ENCODE peak calls at places on chromosomes 6 and 20, in ten cellular contexts. V is H1, J is transverse colon, S is ovary, B is A549, Z is suprapubic skin, C is K562, R is tibial nerve, F is esophagus muscularis mucosa, U is sigmoid colon. D is an unnamed sample.

GRCh38 chr6:168299541-168300511 is 19.8 kb downstream of the DACT2 start:
- DNase-seq in J (no peak), S (no peak), B (no peak), F (no peak), R (no peak), V (no peak), Z (no peak), U (no peak), C (no peak), D (no peak)

GRCh38 chr6:116370328-116370716 is 425 bp upstream of the DSE start:
- DNase-seq in F (no peak), B (peak), J (no peak), Z (no peak), C (no peak), R (no peak), V (no peak), U (no peak), S (no peak), D (no peak)

GRCh38 chr6:140567469-140567868 is 1193.0 kb upstream of the CITED2 start:
- DNase-seq in C (no peak), V (no peak), J (no peak), U (no peak), R (no peak), F (no peak), S (no peak), Z (no peak), B (no peak), D (no peak)

GRCh38 chr6:145544031-145544430 is 191.3 kb downstream of the EPM2A start:
- DNase-seq in S (no peak), R (no peak), C (no peak), J (no peak), B (peak), V (no peak), U (no peak), F (no peak), Z (no peak), D (no peak)

GRCh38 chr6:116536216-116536621 is 9.3 kb downstream of the TRAPPC3L start:
- DNase-seq in J (no peak), S (no peak), Z (no peak), V (no peak), B (peak), F (no peak), R (peak), U (no peak), C (peak), D (no peak)

GRCh38 chr6:134161036-134161435 is 108.6 kb upstream of the SLC2A12 start:
- DNase-seq in J (no peak), C (no peak), Z (no peak), S (no peak), B (no peak), U (no peak), F (no peak), R (no peak), V (no peak), D (no peak)

GRCh38 chr6:79280756-79281155 is 46.3 kb upstream of the HMGN3 start:
- DNase-seq in R (no peak), U (no peak), B (no peak), J (no peak), F (no peak), Z (no peak), C (no peak), V (no peak), S (no peak), D (no peak)

GRCh38 chr6:97765480-97765879 is 482.5 kb upstream of the MMS22L start:
- DNase-seq in R (no peak), J (no peak), F (no peak), V (no peak), S (no peak), C (no peak), U (no peak), B (peak), Z (no peak), D (no peak)

GRCh38 chr6:63975685-63976084 is 340.1 kb downstream of the PHF3 start:
- DNase-seq in B (no peak), C (no peak), F (no peak), J (no peak), R (no peak), S (no peak), V (no peak), Z (no peak), U (no peak), D (no peak)

GRCh38 chr20:17215167-17215566 is 11.7 kb upstream of the PCSK2 start:
- DNase-seq in Z (no peak), F (no peak), S (no peak), B (no peak), U (no peak), V (no peak), J (no peak), C (no peak), R (no peak), D (no peak)

GRCh38 chr6:100446115-100446921 is 18.4 kb downstream of the SIM1 start:
- DNase-seq in C (no peak), S (no peak), J (no peak), B (no peak), F (peak), Z (no peak), R (no peak), U (no peak), V (peak), D (no peak)

GRCh38 chr6:34396518-34396917 is 4.0 kb upstream of the NUDT3 start:
- DNase-seq in S (no peak), V (no peak), R (no peak), C (no peak), J (no peak), Z (no peak), F (no peak), B (no peak), U (no peak), D (no peak)

GRCh38 chr20:46246527-46246926 is 61.8 kb downstream of the CDH22 start:
- DNase-seq in U (no peak), V (no peak), J (no peak), C (no peak), S (no peak), Z (no peak), B (no peak), F (no peak), R (no peak), D (no peak)

GRCh38 chr6:161254754-161255253 is 19.1 kb downstream of the AGPAT4 start:
- DNase-seq in B (no peak), Z (no peak), F (no peak), U (no peak), V (no peak), S (peak), R (no peak), C (peak), J (no peak), D (no peak)

GRCh38 chr6:151370509-151371078 is 20.8 kb downstream of the ZBTB2 start:
- DNase-seq in S (no peak), Z (no peak), V (peak), U (no peak), F (no peak), J (no peak), B (peak), C (no peak), R (no peak), D (no peak)

GRCh38 chr6:73234732-73235131 is 9.4 kb upstream of the KHDC1L start:
- DNase-seq in Z (no peak), J (no peak), U (no peak), V (no peak), B (peak), R (no peak), F (no peak), S (no peak), C (no peak), D (no peak)

GRCh38 chr6:82954937-82955577 is 110.6 kb downstream of the UBE3D start:
- DNase-seq in R (no peak), J (no peak), C (no peak), V (no peak), U (no peak), B (no peak), F (no peak), S (no peak), Z (no peak), D (no peak)

GRCh38 chr6:37822851-37823682 is 3.5 kb downstream of the ZFAND3 start:
- DNase-seq in R (no peak), V (no peak), F (no peak), U (no peak), C (peak), S (no peak), Z (no peak), B (no peak), J (peak), D (peak)

GRCh38 chr20:51220293-51220706 is 197.4 kb upstream of the KCNG1 start:
- DNase-seq in V (peak), S (no peak), B (peak), J (peak), C (peak), F (no peak), U (no peak), Z (no peak), R (peak), D (no peak)

GRCh38 chr20:44006126-44006525 is 91.5 kb downstream of the TOX2 start:
- DNase-seq in B (no peak), V (no peak), F (no peak), C (no peak), Z (peak), U (no peak), S (no peak), J (no peak), R (no peak), D (no peak)

GRCh38 chr6:163356324-163356723 is 58.2 kb upstream of the QKI start:
- DNase-seq in C (peak), B (no peak), R (no peak), Z (no peak), S (no peak), F (no peak), V (no peak), J (no peak), U (peak), D (peak)

GRCh38 chr6:50936277-50936681 is 117.6 kb downstream of the TFAP2B start:
- DNase-seq in B (no peak), U (no peak), S (no peak), Z (no peak), J (no peak), F (no peak), C (no peak), V (no peak), R (no peak), D (no peak)

GRCh38 chr20:46119028-46119546 is 973 bp downstream of the CD40 start:
- DNase-seq in J (no peak), R (no peak), F (no peak), C (no peak), B (no peak), S (no peak), U (no peak), V (no peak), Z (peak), D (peak)

GRCh38 chr6:135465307-135465706 is 32.2 kb downstream of the AHI1 start:
- DNase-seq in S (no peak), V (no peak), J (no peak), R (no peak), U (no peak), Z (no peak), F (no peak), C (no peak), B (no peak), D (no peak)

GRCh38 chr6:113495521-113495920 is 361.6 kb upstream of the MARCKS start:
- DNase-seq in U (no peak), F (no peak), S (no peak), C (no peak), Z (no peak), V (no peak), B (no peak), R (no peak), J (no peak), D (no peak)

GRCh38 chr20:45470262-45470931 is 844 bp downstream of the WFDC2 start:
- DNase-seq in V (peak), S (no peak), B (no peak), Z (no peak), C (no peak), J (peak), R (no peak), F (no peak), U (peak), D (peak)

GRCh38 chr6:29589423-29590048 is 4.6 kb downstream of the OR2H2 start:
- DNase-seq in V (peak), J (peak), S (no peak), R (peak), B (peak), C (peak), F (no peak), Z (no peak), U (no peak), D (no peak)

GRCh38 chr20:62420846-62421715 is 6.3 kb downstream of the RBBP8NL start:
- DNase-seq in B (no peak), R (no peak), Z (no peak), F (no peak), S (no peak), J (no peak), V (no peak), U (no peak), C (no peak), D (no peak)
- TF ChIP-seq EP300 in B (no peak), R (no peak), Z (no peak), F (no peak), S (no peak), J (no peak), V (no peak), U (no peak), C (no peak), D (no peak)

GRCh38 chr6:157822221-157823000 is 635 bp upstream of the SNX9 start:
- DNase-seq in R (no peak), J (peak), F (no peak), S (peak), C (no peak), Z (no peak), V (peak), U (no peak), B (peak), D (no peak)

GRCh38 chr6:157823001-157823522 is at the start of gene SNX9:
- DNase-seq in C (peak), S (peak), B (peak), V (peak), J (peak), Z (peak), U (peak), R (peak), F (no peak), D (peak)

GRCh38 chr6:157821342-157822033 is 1.6 kb upstream of the SNX9 start:
- DNase-seq in S (no peak), C (no peak), J (no peak), V (no peak), B (no peak), U (no peak), Z (no peak), R (no peak), F (no peak), D (no peak)

GRCh38 chr6:157825243-157825904 is 2.3 kb downstream of the SNX9 start:
- DNase-seq in R (no peak), S (no peak), J (no peak), C (peak), V (no peak), Z (no peak), U (no peak), F (no peak), B (no peak), D (no peak)

DNA sequence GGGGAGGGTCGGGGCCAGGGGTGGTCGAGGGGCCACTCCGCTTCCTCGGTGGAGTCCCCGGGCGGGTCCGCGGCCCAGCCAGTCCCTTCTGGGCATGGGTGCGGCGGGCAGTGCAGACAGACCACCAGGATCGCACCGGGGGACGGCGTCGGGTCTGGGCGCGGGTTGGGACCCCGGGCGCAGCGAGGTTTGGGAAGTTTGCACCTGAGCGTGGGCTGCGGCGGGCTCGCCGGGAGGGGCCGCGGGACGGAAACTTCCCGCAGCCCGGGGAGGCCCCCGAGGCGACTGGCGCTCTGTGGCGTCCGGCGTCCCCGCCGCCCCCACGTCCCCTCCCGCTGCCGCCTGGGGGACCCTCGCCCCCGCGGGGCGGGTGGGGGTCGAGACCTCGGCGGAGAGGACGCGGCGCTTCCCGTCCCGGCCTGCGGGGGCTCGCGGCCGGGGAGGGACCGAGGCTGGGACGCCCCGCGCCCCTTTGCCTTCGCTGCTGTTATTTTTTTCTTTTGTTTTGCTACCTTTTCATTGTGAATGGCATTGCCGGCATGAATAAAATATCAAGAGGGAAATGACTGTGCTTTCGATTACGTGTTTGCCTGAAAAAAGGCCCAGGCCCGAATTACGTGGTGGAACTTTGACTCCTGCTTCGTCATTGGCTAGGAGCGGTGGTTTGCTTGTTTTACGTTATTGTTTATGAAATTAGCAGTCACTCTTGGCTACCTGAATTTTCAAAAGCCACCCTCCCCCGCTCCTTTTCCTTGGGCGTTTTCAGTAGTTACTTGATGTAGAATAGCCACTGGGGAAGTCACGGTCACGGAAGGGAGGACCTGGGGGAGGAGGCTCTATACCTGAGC is 701 bp downstream of the SNX9 start:
- DNase-seq in B (peak), U (peak), F (no peak), S (peak), R (peak), C (peak), Z (peak), J (peak), V (peak), D (peak)
- TF ChIP-seq POLR2A in B (no peak), U (no peak), F (no peak), S (no peak), R (peak), C (peak), Z (no peak), J (peak), V (no peak), D (no peak)

GRCh38 chr6:10309826-10310405 is 105.0 kb downstream of the TFAP2A start:
- DNase-seq in V (no peak), Z (no peak), U (no peak), S (no peak), C (no peak), B (no peak), R (no peak), J (no peak), F (no peak), D (no peak)
- TF ChIP-seq EP300 in V (no peak), Z (no peak), U (no peak), S (no peak), C (no peak), B (no peak), R (no peak), J (no peak), F (no peak), D (no peak)

GRCh38 chr6:90297124-90297865 is 652 bp upstream of the BACH2 start:
- DNase-seq in S (no peak), B (no peak), C (no peak), V (no peak), U (no peak), J (no peak), R (no peak), Z (no peak), F (no peak), D (no peak)

GRCh38 chr6:90295854-90296345 is 743 bp downstream of the BACH2 start:
- DNase-seq in R (peak), B (peak), J (peak), F (no peak), S (peak), V (peak), U (peak), Z (peak), C (peak), D (peak)

GRCh38 chr6:90297866-90298381 is 1.3 kb upstream of the BACH2 start:
- DNase-seq in U (no peak), B (no peak), C (no peak), J (no peak), V (no peak), F (no peak), R (no peak), Z (no peak), S (peak), D (no peak)

GRCh38 chr6:90294989-90295853 is 1.4 kb downstream of the BACH2 start:
- DNase-seq in B (peak), J (peak), V (no peak), F (no peak), S (peak), C (peak), U (peak), Z (no peak), R (no peak), D (peak)

GRCh38 chr6:90296346-90297123 is at the start of gene BACH2:
- DNase-seq in S (peak), R (peak), Z (peak), B (peak), U (peak), F (peak), J (peak), V (peak), C (peak), D (peak)
- TF ChIP-seq POLR2A in S (peak), R (peak), Z (peak), B (no peak), U (no peak), F (peak), J (peak), V (peak), C (no peak), D (peak)

DNA sequence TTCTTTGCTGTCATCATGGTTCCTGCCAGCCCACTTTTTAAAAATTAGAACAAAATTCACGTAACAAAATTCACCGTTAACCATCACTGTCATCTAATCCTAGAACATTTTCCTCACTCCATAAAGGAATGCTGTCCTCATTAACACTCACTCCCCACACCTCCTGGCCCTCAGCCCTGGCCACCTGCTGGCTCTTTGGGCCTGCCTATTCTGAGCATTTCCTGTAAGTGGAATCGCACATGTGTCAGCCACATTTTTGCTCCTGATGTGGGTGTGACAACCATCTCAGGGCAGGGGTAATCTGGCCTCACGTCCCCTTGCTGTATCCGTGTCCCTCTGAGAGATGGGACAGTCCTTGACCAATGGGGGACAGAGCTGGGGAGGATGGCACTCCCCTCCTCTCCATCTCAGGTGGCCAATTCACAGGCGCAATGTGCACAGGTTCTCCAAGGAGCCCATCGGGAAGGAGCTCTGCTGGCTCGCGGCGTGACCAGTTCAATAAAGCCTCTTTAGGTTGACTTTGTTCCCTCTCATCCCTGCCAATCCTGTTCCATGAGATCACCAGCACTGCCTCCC is 196.5 kb upstream of the SLC24A3 start:
- DNase-seq in J (no peak), F (no peak), S (no peak), V (peak), Z (no peak), U (peak), C (no peak), B (no peak), R (no peak), D (no peak)
- TF ChIP-seq EP300 in J (no peak), F (no peak), S (no peak), V (no peak), Z (no peak), U (no peak), C (no peak), B (no peak), R (no peak), D (no peak)

GRCh38 chr6:149941583-149942460 is at the start of gene ULBP2:
- DNase-seq in V (peak), B (peak), R (peak), F (no peak), C (peak), Z (peak), S (no peak), J (peak), U (peak), D (peak)
- TF ChIP-seq POLR2A in V (no peak), B (no peak), R (no peak), F (no peak), C (no peak), Z (no peak), S (no peak), J (no peak), U (no peak), D (peak)

DNA sequence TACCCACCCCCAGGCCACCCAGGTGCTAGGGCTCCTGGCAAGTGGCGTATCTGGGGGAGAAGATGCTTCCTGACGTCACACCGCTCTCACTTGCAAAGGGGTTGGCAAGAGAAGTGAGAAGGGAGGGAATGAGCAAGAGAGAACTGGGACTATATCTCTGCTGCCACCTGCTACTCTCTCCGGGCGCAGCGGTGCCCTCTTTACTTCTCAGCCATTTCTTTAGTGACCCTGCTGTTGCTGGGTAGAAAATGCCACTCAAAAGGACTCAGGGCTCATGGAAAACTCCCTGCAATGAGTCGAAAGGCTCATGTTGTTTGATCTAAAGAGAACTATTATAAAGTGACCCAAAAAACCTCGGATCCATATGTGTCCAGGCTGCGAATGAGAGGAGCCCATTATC is 401.8 kb downstream of the SAMD5 start:
- DNase-seq in R (no peak), V (no peak), Z (no peak), U (no peak), J (no peak), C (no peak), B (no peak), F (no peak), S (no peak), D (no peak)
- TF ChIP-seq EP300 in R (no peak), V (no peak), Z (no peak), U (no peak), J (no peak), C (no peak), B (no peak), F (no peak), S (no peak), D (no peak)

DNA sequence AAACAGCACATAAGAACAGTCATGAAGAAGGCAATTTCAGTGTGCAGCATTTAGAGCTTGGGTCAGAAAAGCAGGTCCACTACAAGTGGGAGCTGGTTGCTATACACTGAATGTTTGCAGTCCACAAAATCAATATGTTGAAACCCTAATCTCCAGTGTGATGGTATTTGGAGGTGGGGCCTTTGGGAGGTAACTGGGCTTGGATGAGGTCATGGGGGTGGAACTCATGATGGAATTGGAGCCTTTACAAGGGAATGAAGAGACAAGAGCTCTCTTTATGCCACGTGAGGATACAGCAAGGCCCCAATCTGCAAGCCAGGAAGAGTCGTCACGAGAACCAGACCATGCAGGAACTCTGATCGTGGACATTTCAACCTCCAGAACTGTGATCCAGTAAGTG is 216.7 kb upstream of the SLC35B3 start:
- DNase-seq in U (no peak), B (no peak), V (no peak), C (no peak), Z (no peak), S (no peak), J (no peak), F (no peak), R (no peak), D (no peak)
- TF ChIP-seq POLR2A in U (no peak), B (no peak), V (no peak), C (no peak), Z (no peak), S (no peak), J (no peak), F (no peak), R (no peak), D (no peak)

D was measured in upper lobe of left lung.